ENCODE peak calls at places on chromosomes 4 and X, in eight cellular contexts. K is lower lobe of right lung, F is Caco-2, R is HL-60, M is brain microvascular endothelial cell, Y is pancreas, C is DND-41, U is mammary epithelial cell. E is an unnamed sample.

GRCh38 chrX:56788229-56788628 is 59.2 kb downstream of the NBDY start:
- DNase-seq in K (no peak), F (no peak), R (peak), M (no peak), Y (peak), C (no peak), U (no peak), E (no peak)

GRCh38 chrX:47321978-47322377 is 48.4 kb upstream of the ZNF157 start:
- DNase-seq in K (no peak), F (no peak), R (no peak), M (no peak), Y (no peak), C (no peak), U (no peak), E (no peak)

GRCh38 chrX:11212741-11213140 is 80.5 kb upstream of the AMELX start:
- DNase-seq in K (no peak), F (no peak), R (no peak), M (no peak), Y (peak), C (no peak), U (no peak), E (peak)

GRCh38 chr4:112173593-112174559 is 28.6 kb downstream of the FAM241A start:
- DNase-seq in K (no peak), F (no peak), R (no peak), M (no peak), Y (no peak), C (no peak), U (peak), E (no peak)

GRCh38 chr4:94207469-94208224 is at the start of gene SMARCAD1:
- DNase-seq in K (peak), F (peak), R (peak), M (peak), Y (peak), C (peak), U (peak), E (peak)

GRCh38 chr4:126742885-126743284 is 889.9 kb upstream of the INTU start:
- DNase-seq in K (no peak), F (no peak), R (no peak), M (no peak), Y (no peak), C (no peak), U (no peak), E (no peak)

GRCh38 chr4:20356565-20356964 is 104.9 kb downstream of the SLIT2 start:
- DNase-seq in K (no peak), F (no peak), R (no peak), M (no peak), Y (no peak), C (no peak), U (no peak), E (no peak)

GRCh38 chrX:154096140-154097002 is 1.1 kb downstream of the MECP2 start:
- DNase-seq in K (peak), F (peak), R (no peak), M (no peak), Y (peak), C (no peak), U (peak), E (peak)

GRCh38 chrX:151698485-151698884 is 3.2 kb downstream of the PRRG3 start:
- DNase-seq in K (no peak), F (no peak), R (no peak), M (no peak), Y (no peak), C (no peak), U (no peak), E (no peak)

GRCh38 chr4:89878611-89879010 is 16.0 kb upstream of the MMRN1 start:
- DNase-seq in K (no peak), F (no peak), R (no peak), M (no peak), Y (no peak), C (no peak), U (no peak), E (no peak)

GRCh38 chr4:83851261-83852084 is 315.6 kb downstream of the GPAT3 start:
- DNase-seq in K (no peak), F (peak), R (no peak), M (peak), Y (no peak), C (no peak), U (peak), E (no peak)

GRCh38 chr4:19134685-19135084 is 1113.1 kb upstream of the LCORL start:
- DNase-seq in K (no peak), F (no peak), R (no peak), M (no peak), Y (no peak), C (no peak), U (no peak), E (no peak)

GRCh38 chrX:150018931-150019331 is 80.6 kb upstream of the EOLA2 start:
- DNase-seq in K (no peak), F (no peak), R (no peak), M (no peak), Y (no peak), C (no peak), U (no peak), E (no peak)

GRCh38 chr4:103719320-103720204 is at the start of gene TACR3:
- DNase-seq in K (no peak), F (no peak), R (no peak), M (no peak), Y (peak), C (no peak), U (no peak), E (peak)

GRCh38 chr4:154137320-154137905 is 348.5 kb upstream of the SFRP2 start:
- DNase-seq in K (no peak), F (no peak), R (no peak), M (no peak), Y (no peak), C (no peak), U (no peak), E (no peak)

GRCh38 chr4:77305766-77306165 is 148.8 kb downstream of the CCNG2 start:
- DNase-seq in K (no peak), F (no peak), R (no peak), M (no peak), Y (no peak), C (no peak), U (no peak), E (no peak)

GRCh38 chrX:45712067-45712466 is 511.4 kb upstream of the DIPK2B start:
- DNase-seq in K (no peak), F (no peak), R (no peak), M (peak), Y (no peak), C (no peak), U (peak), E (no peak)

GRCh38 chrX:38102875-38103274 is 96.5 kb downstream of the SYTL5 start:
- DNase-seq in K (no peak), F (no peak), R (no peak), M (no peak), Y (no peak), C (no peak), U (peak), E (no peak)

DNA sequence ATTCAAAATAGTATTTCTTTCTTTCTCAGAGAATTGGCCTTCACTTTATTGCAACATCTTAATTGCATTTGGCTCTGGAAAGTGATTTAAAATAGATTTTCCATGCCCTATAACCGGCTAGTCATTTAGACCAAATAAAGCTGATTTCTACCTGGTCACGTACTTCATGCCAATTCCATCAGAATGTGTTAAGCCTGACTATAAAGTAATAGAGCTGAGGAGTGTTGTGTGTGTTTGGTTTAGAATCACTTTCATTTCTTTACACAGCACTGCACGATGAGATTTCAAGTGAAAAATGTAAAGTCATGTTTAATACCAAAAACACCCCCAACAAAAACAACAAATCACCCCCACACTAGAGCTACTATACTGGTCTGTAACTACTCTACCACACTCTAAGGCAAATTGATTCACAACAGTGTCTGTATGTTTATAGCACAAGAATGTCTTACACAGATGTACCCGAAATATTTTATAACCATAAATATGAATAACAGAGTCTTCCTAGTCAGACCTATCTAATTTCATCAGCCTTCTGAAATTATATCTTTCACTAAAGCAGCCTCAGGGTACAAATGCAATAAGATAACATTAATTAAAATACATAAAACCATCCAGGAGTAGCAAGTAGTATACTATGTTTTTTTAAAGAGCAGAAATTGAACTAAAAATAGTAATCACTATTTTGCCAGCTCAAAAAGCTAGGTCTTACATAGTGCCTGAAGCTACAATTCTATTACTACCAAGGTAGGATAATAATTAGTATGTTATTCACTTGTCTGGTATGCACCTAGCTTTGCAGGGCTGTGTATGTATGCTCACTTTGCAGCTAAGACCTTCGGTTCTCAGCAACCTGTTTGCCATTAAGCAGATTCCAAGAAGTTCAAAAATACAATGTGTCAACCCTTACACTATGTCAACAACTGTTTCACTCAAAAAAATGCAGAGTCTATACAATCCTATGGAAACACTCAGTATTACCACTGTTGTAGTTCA is 28.4 kb downstream of the APBB2 start:
- DNase-seq in K (no peak), F (no peak), R (no peak), M (no peak), Y (no peak), C (no peak), U (peak), E (no peak)
- H3K4me3 ChIP-seq in K (no peak), F (no peak), R (no peak), M (no peak), Y (no peak), C (no peak), U (peak), E (peak)

DNA sequence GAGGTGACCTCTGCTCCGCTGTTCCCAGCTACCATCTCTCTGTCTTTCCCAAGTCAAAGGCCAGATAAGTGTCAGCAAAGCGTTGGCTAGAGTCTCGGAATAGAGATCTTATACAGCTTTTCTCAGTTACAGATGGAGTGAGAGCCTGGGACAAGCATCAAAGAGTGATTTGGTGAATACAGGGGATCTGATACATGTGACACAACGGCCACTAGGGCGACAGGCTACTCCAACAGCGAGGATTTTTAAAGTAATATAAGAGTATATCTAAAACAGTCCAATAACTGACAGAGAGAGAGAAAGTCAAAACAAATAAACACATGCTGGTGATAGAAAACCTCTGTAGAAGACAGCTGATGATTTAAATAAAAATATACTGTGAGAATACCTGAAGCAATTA is 433.1 kb upstream of the SMIM31 start:
- DNase-seq in K (no peak), F (no peak), R (no peak), M (no peak), Y (no peak), C (no peak), U (no peak), E (no peak)
- TF ChIP-seq CTCF in K (no peak), F (no peak), R (no peak), M (no peak), Y (no peak), C (no peak), U (no peak), E (no peak)

DNA sequence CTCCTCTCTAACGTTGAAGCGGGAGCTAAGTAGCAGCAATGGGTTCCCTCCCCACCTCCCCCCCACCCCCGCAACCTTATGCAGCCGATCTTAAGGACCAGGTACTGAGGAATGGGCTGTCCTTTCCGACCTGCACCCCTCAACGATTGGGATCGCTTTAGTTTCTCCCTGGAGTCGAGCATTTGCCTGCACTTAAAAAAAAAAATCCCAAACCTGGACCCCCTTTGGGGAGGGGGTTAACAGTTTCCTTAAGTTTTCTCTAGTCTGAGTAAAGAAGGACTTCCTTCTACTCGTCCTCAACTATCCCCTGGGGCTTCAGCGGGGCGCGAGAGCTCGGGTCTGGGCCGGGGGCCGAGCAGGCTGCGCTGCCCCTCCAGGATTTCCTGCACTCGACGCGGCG is 25.7 kb upstream of the BCORL1 start:
- DNase-seq in K (no peak), F (no peak), R (no peak), M (no peak), Y (no peak), C (no peak), U (no peak), E (peak)
- H3K4me3 ChIP-seq in K (peak), F (peak), R (no peak), M (peak), Y (peak), C (no peak), U (no peak), E (peak)

GRCh38 chrX:88397551-88397950 is 349.5 kb upstream of the CPXCR1 start:
- DNase-seq in K (no peak), F (no peak), R (no peak), M (no peak), Y (no peak), C (no peak), U (no peak), E (no peak)
- TF ChIP-seq CTCF in K (no peak), F (no peak), R (no peak), M (no peak), Y (no peak), C (no peak), U (peak), E (no peak)

DNA sequence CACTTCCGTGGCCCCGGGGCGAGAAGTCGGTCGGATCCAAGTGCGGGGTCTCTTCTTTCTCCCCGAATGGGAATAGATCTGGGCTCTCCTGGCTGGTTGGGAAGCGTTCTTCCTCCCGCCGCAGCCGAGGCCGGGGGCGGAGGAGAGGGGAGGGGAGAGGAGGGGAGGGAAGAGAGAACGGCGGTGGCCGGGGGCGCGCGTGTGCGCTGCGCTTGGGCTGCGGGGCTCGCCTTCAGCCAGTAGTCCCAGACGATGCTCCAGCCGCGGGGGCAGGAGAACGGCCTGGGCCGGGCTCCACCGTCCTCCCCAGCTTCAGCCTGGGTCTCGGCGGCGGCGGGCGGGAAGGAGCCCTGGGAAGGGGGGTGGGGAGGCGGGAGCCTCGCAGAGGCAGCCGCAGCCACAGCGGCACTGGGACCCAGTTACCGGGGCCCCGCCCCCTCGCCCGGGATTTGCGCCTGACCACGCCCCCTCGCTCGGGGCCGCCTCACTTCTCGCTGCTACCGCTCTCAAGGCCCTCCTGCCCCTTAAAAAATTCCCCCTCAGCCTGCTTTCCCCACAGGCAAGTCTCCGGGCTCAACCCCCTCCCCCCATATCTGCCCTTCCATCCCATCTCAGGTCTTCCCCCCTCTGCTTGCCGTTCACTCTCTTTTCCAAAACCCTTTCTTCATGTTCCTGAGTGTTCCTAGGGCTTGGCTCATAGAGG is at the start of gene FGD1:
- DNase-seq in K (peak), F (peak), R (no peak), M (peak), Y (peak), C (peak), U (peak), E (peak)
- H3K4me3 ChIP-seq in K (peak), F (peak), R (peak), M (peak), Y (peak), C (no peak), U (peak), E (peak)

GRCh38 chr4:110022457-110022856 is 109.8 kb downstream of the EGF start:
- DNase-seq in K (no peak), F (no peak), R (no peak), M (no peak), Y (no peak), C (no peak), U (no peak), E (no peak)

GRCh38 chr4:110019153-110019552 is 106.5 kb downstream of the EGF start:
- DNase-seq in K (no peak), F (no peak), R (no peak), M (no peak), Y (no peak), C (no peak), U (no peak), E (no peak)

GRCh38 chr4:110020681-110021443 is 108.2 kb downstream of the EGF start:
- DNase-seq in K (no peak), F (no peak), R (no peak), M (no peak), Y (no peak), C (no peak), U (no peak), E (no peak)

GRCh38 chr4:110025057-110025456 is 112.4 kb downstream of the EGF start:
- DNase-seq in K (no peak), F (no peak), R (no peak), M (no peak), Y (no peak), C (no peak), U (no peak), E (no peak)

DNA sequence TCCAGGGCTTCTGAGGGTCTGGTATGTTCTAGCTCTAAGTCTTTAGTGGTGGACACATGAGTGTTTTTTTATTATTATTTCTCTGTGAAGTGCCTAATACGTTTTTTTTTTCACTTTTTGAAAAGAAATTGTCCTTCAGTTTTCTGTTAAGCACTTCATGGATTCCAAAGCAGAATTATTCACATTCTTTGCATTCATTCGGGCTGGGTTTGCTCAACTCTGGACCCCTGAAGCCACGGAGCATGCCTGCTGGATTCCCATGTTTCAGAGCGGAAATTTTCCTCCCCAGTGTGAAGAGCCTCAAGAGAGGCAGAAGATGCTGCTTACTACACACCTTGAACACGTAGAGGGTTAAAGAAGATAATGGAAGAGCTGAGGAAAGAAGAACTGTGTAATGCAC is 107.5 kb downstream of the EGF start:
- DNase-seq in K (no peak), F (peak), R (no peak), M (peak), Y (no peak), C (no peak), U (no peak), E (no peak)
- TF ChIP-seq CTCF in K (no peak), F (no peak), R (no peak), M (no peak), Y (no peak), C (no peak), U (no peak), E (no peak)

GRCh38 chr4:79598214-79598613 is 190.2 kb upstream of the GK2 start:
- DNase-seq in K (no peak), F (no peak), R (no peak), M (no peak), Y (no peak), C (no peak), U (no peak), E (no peak)
- H3K4me3 ChIP-seq in K (no peak), F (no peak), R (no peak), M (no peak), Y (no peak), C (no peak), U (no peak), E (no peak)

DNA sequence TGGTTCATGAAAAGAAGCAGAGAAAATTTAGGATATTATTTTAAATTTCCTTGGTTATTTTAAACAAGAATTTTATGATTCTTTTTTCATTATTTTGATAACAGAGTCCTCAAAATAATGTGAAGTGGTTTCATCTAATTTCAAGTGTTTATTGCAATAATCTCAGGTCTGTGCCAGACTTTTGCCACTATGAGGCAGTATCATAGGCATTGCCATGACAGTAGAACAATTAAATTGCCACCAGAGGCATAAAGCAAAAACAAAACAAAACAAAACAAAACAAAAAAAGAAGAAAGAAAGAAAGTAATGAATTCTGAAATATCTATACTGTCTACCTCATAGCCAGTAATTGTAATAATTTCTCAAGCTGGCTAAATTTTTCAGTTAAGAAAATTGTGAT is 739.2 kb downstream of the KCTD8 start:
- DNase-seq in K (no peak), F (no peak), R (no peak), M (no peak), Y (no peak), C (no peak), U (no peak), E (no peak)
- TF ChIP-seq CTCF in K (no peak), F (peak), R (no peak), M (no peak), Y (no peak), C (no peak), U (peak), E (no peak)